ENCODE peak calls at places on chromosomes 5 and 9, in four cellular contexts. E is PC-9; H is fibroblast of lung; F is CD4-positive, alpha-beta T cell. L is an unnamed sample.
A peak's percentile ranks its signal among the peaks of the same experiment; 100 is the strongest.

GRCh38 chr9:95085861-95086563 is 231.5 kb downstream of the FANCC start:
- DNase-seq in E (no peak), H (no peak), F (no peak), L (no peak)

GRCh38 chr5:80260461-80260860 is 4.6 kb upstream of the SERINC5 start:
- DNase-seq in E (no peak), H (no peak), F (no peak), L (no peak)

GRCh38 chr9:75167281-75167680 is 79.0 kb downstream of the OSTF1 start:
- DNase-seq in E (no peak), H (no peak), F (no peak), L (no peak)

GRCh38 chr5:122183098-122183794 is 53.9 kb downstream of the ZNF474 start:
- DNase-seq in E (peak; percentile 64), H (peak; percentile 91), F (no peak), L (no peak)

GRCh38 chr5:7518947-7519560 is 123.1 kb downstream of the ADCY2 start:
- DNase-seq in E (no peak), H (no peak), F (no peak), L (no peak)

GRCh38 chr9:34577635-34578240 is 11.8 kb downstream of the CNTFR start:
- DNase-seq in E (no peak), H (no peak), F (no peak), L (peak; percentile 25)

GRCh38 chr5:42636425-42636824 is 120.2 kb upstream of the CCDC152 start:
- DNase-seq in E (no peak), H (no peak), F (no peak), L (no peak)

GRCh38 chr5:41508696-41509398 is 1.6 kb downstream of the PLCXD3 start:
- DNase-seq in E (no peak), H (no peak), F (no peak), L (no peak)

GRCh38 chr5:25060575-25060974 is 415.8 kb upstream of the CDH10 start:
- DNase-seq in E (no peak), H (no peak), F (no peak), L (no peak)

GRCh38 chr5:154356958-154357357 is 88.8 kb upstream of the SAP30L start:
- DNase-seq in E (no peak), H (no peak), F (no peak), L (no peak)

GRCh38 chr9:135288054-135288453 is 191.5 kb upstream of the PPP1R26 start:
- DNase-seq in E (no peak), H (no peak), F (no peak), L (no peak)

GRCh38 chr9:116800885-116801284 is 113.8 kb downstream of the TRIM32 start:
- DNase-seq in E (no peak), H (no peak), F (no peak), L (no peak)

GRCh38 chr5:1204693-1205242 is 3.4 kb downstream of the SLC6A19 start:
- DNase-seq in E (peak; percentile 37), H (peak; percentile 10), F (no peak), L (no peak)

GRCh38 chr5:7957329-7957728 is 88.4 kb downstream of the MTRR start:
- DNase-seq in E (no peak), H (no peak), F (no peak), L (no peak)

GRCh38 chr9:87812375-87813118 is 70.1 kb upstream of the SPATA31E1 start:
- DNase-seq in E (peak; percentile 38), H (peak; percentile 85), F (no peak), L (peak; percentile 12)

GRCh38 chr5:75265731-75266130 is 29.1 kb upstream of the ANKRD31 start:
- DNase-seq in E (no peak), H (peak; percentile 30), F (no peak), L (no peak)

GRCh38 chr5:116739648-116740047 is 165.0 kb upstream of the SEMA6A start:
- DNase-seq in E (no peak), H (no peak), F (no peak), L (no peak)

GRCh38 chr5:125700380-125700856 is 722.8 kb upstream of the GRAMD2B start:
- DNase-seq in E (no peak), H (peak; percentile 56), F (no peak), L (no peak)

GRCh38 chr9:92359380-92360007 is 33.7 kb downstream of the CENPP start:
- DNase-seq in E (no peak), H (no peak), F (no peak), L (no peak)

GRCh38 chr5:13248236-13248635 is 696.3 kb downstream of the DNAH5 start:
- DNase-seq in E (no peak), H (peak; percentile 58), F (no peak), L (no peak)

GRCh38 chr5:95238560-95239325 is 46.2 kb downstream of the MCTP1 start:
- DNase-seq in E (no peak), H (peak; percentile 74), F (no peak), L (no peak)

GRCh38 chr5:142601432-142601831 is 84.5 kb downstream of the FGF1 start:
- DNase-seq in E (no peak), H (no peak), F (no peak), L (no peak)

GRCh38 chr9:105515811-105516413 is 42.0 kb upstream of the FKTN start:
- DNase-seq in E (no peak), H (no peak), F (no peak), L (no peak)

GRCh38 chr5:6820851-6821479 is 107.7 kb downstream of the TENT4A start:
- DNase-seq in E (peak; percentile 43), H (no peak), F (peak; percentile 25), L (no peak)

GRCh38 chr5:59732806-59733205 is 160.7 kb downstream of the PDE4D start:
- DNase-seq in E (no peak), H (no peak), F (no peak), L (no peak)

GRCh38 chr5:36494756-36495637 is 111.4 kb upstream of the SLC1A3 start:
- DNase-seq in E (no peak), H (peak; percentile 92), F (no peak), L (no peak)

GRCh38 chr9:97046228-97046627 is 7.3 kb upstream of the CTSV start:
- DNase-seq in E (peak; percentile 98), H (peak; percentile 23), F (no peak), L (no peak)

GRCh38 chr9:13580760-13581159 is 301.3 kb upstream of the MPDZ start:
- DNase-seq in E (no peak), H (no peak), F (no peak), L (no peak)
- H3K27ac ChIP-seq in E (no peak overlapping the region), H (no peak overlapping the region), F (no peak overlapping the region), L (no peak overlapping the region)

GRCh38 chr9:121362813-121363585 is 7.1 kb downstream of the STOM start:
- DNase-seq in E (no peak), H (peak; percentile 62), F (no peak), L (no peak)
- H3K27ac ChIP-seq in E (no peak overlapping the region), H (peak overlapping the region; percentile 58), F (no peak overlapping the region), L (peak overlapping the region; percentile 88)

GRCh38 chr5:172188893-172189692 is 1.1 kb upstream of the STK10 start:
- DNase-seq in E (no peak), H (peak; percentile 82), F (no peak), L (no peak)
- H3K27ac ChIP-seq in E (no peak overlapping the region), H (no peak overlapping the region), F (no peak overlapping the region), L (no peak overlapping the region)

GRCh38 chr5:135436856-135437795 is 10.0 kb downstream of the DCANP1 start:
- DNase-seq in E (no peak), H (peak; percentile 48), F (no peak), L (no peak)
- H3K27ac ChIP-seq in E (no peak overlapping the region), H (peak overlapping the region; percentile 34), F (no peak overlapping the region), L (peak overlapping the region; percentile 55)